ENCODE peak calls at places on chromosomes 5 and 9, in five cellular contexts. N is heart left ventricle, K is progenitor cell of endocrine pancreas, I is ascending aorta, G is GM10248. J is an unnamed sample.

GRCh38 chr5:36442796-36443195 is 141.1 kb upstream of the RANBP3L start:
- DNase-seq in K (no peak), N (no peak), G (no peak), I (no peak), J (no peak)

GRCh38 chr5:123085638-123086286 is 3.3 kb upstream of the PRDM6 start:
- DNase-seq in G (no peak), K (no peak), I (no peak), N (no peak), J (no peak)

GRCh38 chr9:112061152-112061740 is 113.9 kb downstream of the SUSD1 start:
- DNase-seq in G (peak; percentile 72), K (no peak), I (peak; percentile 66), N (peak; percentile 67), J (peak; percentile 45)

GRCh38 chr5:150801117-150801927 is 22.8 kb downstream of the SMIM3 start:
- DNase-seq in N (no peak), I (no peak), G (peak; percentile 41), K (no peak), J (no peak)

GRCh38 chr9:94870793-94871558 is 144.5 kb downstream of the AOPEP start:
- DNase-seq in N (no peak), I (no peak), K (no peak), G (no peak), J (no peak)

GRCh38 chr5:141338538-141339306 is at the start of gene PCDHGA2:
- DNase-seq in I (no peak), G (peak; percentile 47), K (no peak), N (no peak), J (no peak)

GRCh38 chr5:172086312-172086975 is 80.0 kb upstream of the FBXW11 start:
- DNase-seq in K (no peak), N (no peak), G (no peak), I (no peak), J (no peak)

GRCh38 chr9:7536310-7536939 is 263.2 kb downstream of the DMAC1 start:
- DNase-seq in G (peak; percentile 38), I (no peak), N (no peak), K (no peak), J (no peak)

GRCh38 chr5:56649569-56649968 is 165.8 kb upstream of the MAP3K1 start:
- DNase-seq in G (no peak), K (no peak), N (peak; percentile 60), I (no peak), J (no peak)

GRCh38 chr5:42306287-42306686 is 117.0 kb upstream of the GHR start:
- DNase-seq in G (no peak), K (no peak), N (no peak), I (no peak), J (no peak)

GRCh38 chr5:94174748-94175411 is 433.5 kb upstream of the POU5F2 start:
- DNase-seq in I (no peak), K (no peak), G (no peak), N (no peak), J (no peak)

GRCh38 chr5:135442387-135443256 is 4.5 kb downstream of the DCANP1 start:
- DNase-seq in I (no peak), N (no peak), K (no peak), G (no peak), J (no peak)

GRCh38 chr5:31095796-31096195 is 97.7 kb upstream of the CDH6 start:
- DNase-seq in N (no peak), K (no peak), G (no peak), I (no peak), J (no peak)

GRCh38 chr5:149403923-149404745 is 25.0 kb upstream of the IL17B start:
- DNase-seq in G (no peak), N (no peak), K (no peak), I (no peak), J (no peak)

GRCh38 chr5:73883646-73884045 is 257.6 kb downstream of the ARHGEF28 start:
- DNase-seq in N (no peak), K (no peak), I (no peak), G (no peak), J (no peak)

GRCh38 chr9:4923580-4924544 is 61.2 kb upstream of the JAK2 start:
- DNase-seq in G (peak; percentile 67), K (no peak), I (no peak), N (no peak), J (no peak)

GRCh38 chr9:83675466-83675865 is 32.3 kb downstream of the UBQLN1 start:
- DNase-seq in N (no peak), K (no peak), I (no peak), G (no peak), J (no peak)

GRCh38 chr5:147479949-147480348 is 29.9 kb downstream of the DPYSL3 start:
- DNase-seq in K (no peak), N (no peak), I (no peak), G (no peak), J (no peak)

GRCh38 chr5:103582364-103582763 is 19.8 kb upstream of the NUDT12 start:
- DNase-seq in G (no peak), N (no peak), K (no peak), I (no peak), J (no peak)

GRCh38 chr9:8821910-8822666 is 1022.5 kb upstream of the DMAC1 start:
- DNase-seq in K (no peak), G (no peak), I (no peak), N (no peak), J (no peak)

GRCh38 chr9:135520916-135521607 is at the start of gene LCN1:
- DNase-seq in I (no peak), N (peak; percentile 54), G (no peak), K (no peak), J (no peak)

GRCh38 chr9:128341435-128341849 is 1.1 kb downstream of the SLC27A4 start:
- DNase-seq in N (no peak), K (peak; percentile 52), G (peak; percentile 87), I (no peak), J (no peak)

GRCh38 chr9:124717597-124717996 is 53.5 kb downstream of the NR6A1 start:
- DNase-seq in G (no peak), I (no peak), K (no peak), N (no peak), J (no peak)

GRCh38 chr9:98611319-98611718 is 97.4 kb downstream of the GABBR2 start:
- DNase-seq in N (no peak), K (no peak), I (no peak), G (no peak), J (no peak)

GRCh38 chr9:93978498-93978897 is 23.3 kb upstream of the BARX1 start:
- DNase-seq in N (no peak), I (no peak), G (no peak), K (no peak), J (no peak)

GRCh38 chr9:1722404-1722803 is 292.7 kb upstream of the SMARCA2 start:
- DNase-seq in I (no peak), N (no peak), G (no peak), K (no peak), J (no peak)

GRCh38 chr5:173981362-173981761 is 7.6 kb upstream of the C5orf47 start:
- DNase-seq in G (no peak), K (no peak), N (no peak), I (no peak), J (no peak)

GRCh38 chr5:98110270-98110669 is 663.2 kb upstream of the RGMB start:
- DNase-seq in I (no peak), G (no peak), K (no peak), N (no peak), J (no peak)

GRCh38 chr9:90099262-90099982 is 494.6 kb downstream of the GADD45G start:
- DNase-seq in N (no peak), I (no peak), G (no peak), K (no peak), J (no peak)

GRCh38 chr5:110343616-110344015 is 382.9 kb downstream of the TMEM232 start:
- DNase-seq in I (no peak), K (no peak), N (no peak), G (no peak), J (no peak)
- TF ChIP-seq CTCF in I (no peak), K (no peak), N (no peak), G (no peak), J (no peak)

GRCh38 chr9:23322392-23322791 is 503.6 kb downstream of the ELAVL2 start:
- DNase-seq in K (no peak), G (no peak), N (no peak), I (no peak), J (no peak)
- TF ChIP-seq CTCF in K (peak; percentile 57), G (peak; percentile 13), N (no peak), I (no peak), J (no peak)

GRCh38 chr9:133188843-133189180 is 20.2 kb downstream of the OBP2B start:
- DNase-seq in I (no peak), G (no peak), K (no peak), N (no peak), J (no peak)

GRCh38 chr9:133187561-133188005 is 21.5 kb downstream of the OBP2B start:
- DNase-seq in I (no peak), G (no peak), K (no peak), N (no peak), J (no peak)

GRCh38 chr9:133189826-133190225 is 19.2 kb downstream of the OBP2B start:
- DNase-seq in G (no peak), I (no peak), N (no peak), K (no peak), J (no peak)

GRCh38 chr9:133186736-133187135 is 22.3 kb downstream of the OBP2B start:
- DNase-seq in I (no peak), N (no peak), K (no peak), G (no peak), J (no peak)

DNA sequence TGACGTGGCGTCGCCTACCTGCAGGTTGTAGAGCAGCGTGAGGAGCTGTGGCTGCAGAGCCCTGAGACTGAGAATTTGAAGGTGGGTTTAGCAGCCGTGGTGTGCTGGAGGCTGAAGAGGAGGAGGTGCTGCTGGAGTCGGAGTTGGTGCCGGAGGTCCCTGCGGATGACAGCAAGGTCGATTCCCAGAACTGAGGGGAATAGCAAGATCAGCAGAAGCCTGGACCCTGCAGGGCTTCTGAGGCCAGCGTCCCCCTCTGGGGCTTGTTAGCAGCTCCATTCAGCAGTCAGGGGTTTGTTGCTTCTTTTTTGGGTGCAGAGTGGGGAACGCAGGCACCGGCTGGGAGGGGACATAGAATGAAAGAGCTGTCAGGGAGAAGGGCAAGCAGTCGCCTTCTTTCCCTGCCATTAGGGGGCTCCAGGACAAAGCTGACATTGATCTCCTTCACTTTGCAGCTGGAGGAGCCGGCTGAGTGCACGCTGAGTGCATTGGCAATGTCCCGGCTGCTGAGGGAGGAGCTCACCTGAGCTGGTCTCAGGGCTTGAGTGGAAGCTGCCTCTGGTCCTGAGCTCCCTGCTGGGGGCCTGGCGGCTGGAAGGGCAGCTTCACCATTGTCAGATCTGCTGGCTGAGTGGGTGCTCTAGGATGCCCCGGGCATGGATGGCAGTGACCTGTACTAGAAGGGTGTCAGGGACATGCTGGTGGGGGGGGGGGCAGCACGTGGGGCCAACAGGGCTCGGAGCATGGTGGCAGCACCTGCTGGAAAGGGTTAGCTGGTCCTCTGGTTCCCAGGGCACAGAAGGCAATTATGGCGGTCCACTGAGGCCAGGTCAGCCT is 20.8 kb downstream of the OBP2B start:
- DNase-seq in I (no peak), K (peak; percentile 45), G (peak; percentile 40), N (no peak), J (no peak)
- TF ChIP-seq CTCF in I (no peak), K (peak; percentile 63), G (peak; percentile 21), N (peak; percentile 11), J (no peak)

DNA sequence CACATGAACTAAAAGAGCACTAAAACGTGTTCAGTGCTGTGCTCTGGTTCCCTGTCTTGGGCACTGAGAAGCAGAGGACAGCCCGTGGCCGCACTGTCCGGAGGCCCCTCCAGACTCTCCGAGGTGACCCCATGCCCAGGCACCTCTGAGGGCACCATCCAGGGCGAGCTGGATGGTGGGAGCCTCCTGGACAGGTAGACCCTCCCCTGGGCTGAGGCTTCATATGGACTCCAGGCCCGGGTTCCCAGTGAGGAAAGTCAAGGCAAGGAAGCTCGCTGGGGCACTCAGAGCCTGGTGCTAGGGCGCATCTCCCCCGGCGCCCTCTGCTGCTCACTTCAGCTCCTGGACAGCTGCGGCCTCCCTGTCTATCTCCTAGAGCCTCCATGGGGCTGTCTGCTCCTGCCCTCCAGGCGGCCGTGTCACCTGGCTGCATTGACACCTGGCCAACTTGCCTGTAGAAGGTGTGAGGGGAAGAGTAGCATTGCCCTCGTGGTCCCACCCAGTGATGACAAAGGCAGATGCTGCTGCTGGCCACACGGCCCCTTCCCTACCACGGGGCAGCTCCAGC is 178.2 kb upstream of the IRX1 start:
- DNase-seq in I (no peak), N (peak; percentile 28), K (no peak), G (no peak), J (no peak)
- TF ChIP-seq CTCF in I (no peak), N (no peak), K (peak; percentile 31), G (no peak), J (no peak)

J was measured in omental fat pad.